ENCODE peak calls at places on chromosomes 6 and 20, in six cellular contexts. One of them, this sample, is unnamed.

GRCh38 chr20:44961868-44962267 is 1.7 kb upstream of the TOMM34 start:
- DNase-seq in NCI-H510A treated with DMSO at 0.1 percent for 48 hours: no peak
- DNase-seq in fibroblast of mammary gland: peak
- DNase-seq in B cell: no peak
- DNase-seq in GM04504: no peak
- DNase-seq in AG08395: peak
- DNase-seq in this sample: no peak

GRCh38 chr6:137309078-137309762 is 90.0 kb upstream of the IFNGR1 start:
- DNase-seq in NCI-H510A treated with DMSO at 0.1 percent for 48 hours: peak
- DNase-seq in fibroblast of mammary gland: peak
- DNase-seq in B cell: peak
- DNase-seq in GM04504: peak
- DNase-seq in AG08395: peak
- DNase-seq in this sample: peak

GRCh38 chr20:63232235-63233060 is 3.3 kb upstream of the BIRC7 start:
- DNase-seq in NCI-H510A treated with DMSO at 0.1 percent for 48 hours: no peak
- DNase-seq in fibroblast of mammary gland: peak
- DNase-seq in B cell: no peak
- DNase-seq in GM04504: peak
- DNase-seq in AG08395: peak
- DNase-seq in this sample: no peak

GRCh38 chr6:32092760-32093497 is 16.2 kb downstream of the TNXB start:
- DNase-seq in NCI-H510A treated with DMSO at 0.1 percent for 48 hours: no peak
- DNase-seq in fibroblast of mammary gland: peak
- DNase-seq in B cell: no peak
- DNase-seq in GM04504: no peak
- DNase-seq in AG08395: peak
- DNase-seq in this sample: no peak

GRCh38 chr6:33570806-33571636 is 9.1 kb downstream of the BAK1 start:
- DNase-seq in NCI-H510A treated with DMSO at 0.1 percent for 48 hours: peak
- DNase-seq in fibroblast of mammary gland: peak
- DNase-seq in B cell: peak
- DNase-seq in GM04504: no peak
- DNase-seq in AG08395: peak
- DNase-seq in this sample: peak

GRCh38 chr20:59495894-59496510 is 108.3 kb upstream of the PHACTR3 start:
- DNase-seq in NCI-H510A treated with DMSO at 0.1 percent for 48 hours: peak
- DNase-seq in fibroblast of mammary gland: peak
- DNase-seq in B cell: peak
- DNase-seq in GM04504: peak
- DNase-seq in AG08395: peak
- DNase-seq in this sample: peak

GRCh38 chr6:110826236-110827129 is 11.2 kb upstream of the CDK19 start:
- DNase-seq in NCI-H510A treated with DMSO at 0.1 percent for 48 hours: no peak
- DNase-seq in fibroblast of mammary gland: peak
- DNase-seq in B cell: peak
- DNase-seq in GM04504: no peak
- DNase-seq in AG08395: no peak
- DNase-seq in this sample: no peak

GRCh38 chr20:52081066-52081465 is 110.5 kb downstream of the ZFP64 start:
- DNase-seq in NCI-H510A treated with DMSO at 0.1 percent for 48 hours: no peak
- DNase-seq in fibroblast of mammary gland: no peak
- DNase-seq in B cell: no peak
- DNase-seq in GM04504: no peak
- DNase-seq in AG08395: no peak
- DNase-seq in this sample: no peak

GRCh38 chr6:120116343-120116742 is 766.8 kb upstream of the MAN1A1 start:
- DNase-seq in NCI-H510A treated with DMSO at 0.1 percent for 48 hours: no peak
- DNase-seq in fibroblast of mammary gland: no peak
- DNase-seq in B cell: no peak
- DNase-seq in GM04504: no peak
- DNase-seq in AG08395: no peak
- DNase-seq in this sample: no peak

GRCh38 chr6:29419516-29419915 is 4.8 kb downstream of the OR12D1 start:
- DNase-seq in NCI-H510A treated with DMSO at 0.1 percent for 48 hours: no peak
- DNase-seq in fibroblast of mammary gland: no peak
- DNase-seq in B cell: no peak
- DNase-seq in GM04504: no peak
- DNase-seq in AG08395: no peak
- DNase-seq in this sample: no peak

GRCh38 chr20:44693625-44694024 is 21.5 kb upstream of the CCN5 start:
- DNase-seq in NCI-H510A treated with DMSO at 0.1 percent for 48 hours: no peak
- DNase-seq in fibroblast of mammary gland: no peak
- DNase-seq in B cell: no peak
- DNase-seq in GM04504: no peak
- DNase-seq in AG08395: no peak
- DNase-seq in this sample: no peak

GRCh38 chr6:2899596-2899995 is 3.5 kb downstream of the SERPINB9 start:
- DNase-seq in NCI-H510A treated with DMSO at 0.1 percent for 48 hours: no peak
- DNase-seq in fibroblast of mammary gland: no peak
- DNase-seq in B cell: no peak
- DNase-seq in GM04504: no peak
- DNase-seq in AG08395: no peak
- DNase-seq in this sample: no peak

GRCh38 chr20:4795394-4795793 is 73.7 kb downstream of the PRND start:
- DNase-seq in NCI-H510A treated with DMSO at 0.1 percent for 48 hours: no peak
- DNase-seq in fibroblast of mammary gland: peak
- DNase-seq in B cell: no peak
- DNase-seq in GM04504: peak
- DNase-seq in AG08395: peak
- DNase-seq in this sample: no peak

GRCh38 chr20:32362924-32363364 is 4.8 kb downstream of the ASXL1 start:
- DNase-seq in NCI-H510A treated with DMSO at 0.1 percent for 48 hours: no peak
- DNase-seq in fibroblast of mammary gland: no peak
- DNase-seq in B cell: no peak
- DNase-seq in GM04504: no peak
- DNase-seq in AG08395: no peak
- DNase-seq in this sample: no peak

GRCh38 chr6:100171533-100172321 is 177.7 kb upstream of the MCHR2 start:
- DNase-seq in NCI-H510A treated with DMSO at 0.1 percent for 48 hours: no peak
- DNase-seq in fibroblast of mammary gland: peak
- DNase-seq in B cell: no peak
- DNase-seq in GM04504: peak
- DNase-seq in AG08395: peak
- DNase-seq in this sample: no peak

GRCh38 chr6:85361643-85362014 is 88.3 kb upstream of the NT5E start:
- DNase-seq in NCI-H510A treated with DMSO at 0.1 percent for 48 hours: no peak
- DNase-seq in fibroblast of mammary gland: no peak
- DNase-seq in B cell: no peak
- DNase-seq in GM04504: no peak
- DNase-seq in AG08395: no peak
- DNase-seq in this sample: no peak

GRCh38 chr20:63071541-63072181 is 64.9 kb upstream of the BHLHE23 start:
- DNase-seq in NCI-H510A treated with DMSO at 0.1 percent for 48 hours: no peak
- DNase-seq in fibroblast of mammary gland: peak
- DNase-seq in B cell: peak
- DNase-seq in GM04504: peak
- DNase-seq in AG08395: peak
- DNase-seq in this sample: no peak

GRCh38 chr20:64003970-64004725 is 23.2 kb downstream of the PRPF6 start:
- DNase-seq in NCI-H510A treated with DMSO at 0.1 percent for 48 hours: no peak
- DNase-seq in fibroblast of mammary gland: no peak
- DNase-seq in B cell: no peak
- DNase-seq in GM04504: no peak
- DNase-seq in AG08395: no peak
- DNase-seq in this sample: no peak

GRCh38 chr20:63333241-63333836 is 27.8 kb downstream of the CHRNA4 start:
- DNase-seq in NCI-H510A treated with DMSO at 0.1 percent for 48 hours: no peak
- DNase-seq in fibroblast of mammary gland: no peak
- DNase-seq in B cell: no peak
- DNase-seq in GM04504: no peak
- DNase-seq in AG08395: no peak
- DNase-seq in this sample: no peak

GRCh38 chr20:21944227-21944626 is 238.8 kb downstream of the PAX1 start:
- DNase-seq in NCI-H510A treated with DMSO at 0.1 percent for 48 hours: no peak
- DNase-seq in fibroblast of mammary gland: no peak
- DNase-seq in B cell: no peak
- DNase-seq in GM04504: no peak
- DNase-seq in AG08395: no peak
- DNase-seq in this sample: no peak

GRCh38 chr20:38723069-38723981 is 961 bp upstream of the SLC32A1 start:
- DNase-seq in NCI-H510A treated with DMSO at 0.1 percent for 48 hours: no peak
- DNase-seq in fibroblast of mammary gland: peak
- DNase-seq in B cell: peak
- DNase-seq in GM04504: no peak
- DNase-seq in AG08395: no peak
- DNase-seq in this sample: no peak

GRCh38 chr20:38001173-38001875 is 31.9 kb downstream of the TTI1 start:
- DNase-seq in NCI-H510A treated with DMSO at 0.1 percent for 48 hours: no peak
- DNase-seq in fibroblast of mammary gland: peak
- DNase-seq in B cell: no peak
- DNase-seq in GM04504: no peak
- DNase-seq in AG08395: peak
- DNase-seq in this sample: no peak

GRCh38 chr6:142958343-142958742 is 13.4 kb upstream of the HIVEP2 start:
- DNase-seq in NCI-H510A treated with DMSO at 0.1 percent for 48 hours: no peak
- DNase-seq in fibroblast of mammary gland: no peak
- DNase-seq in B cell: no peak
- DNase-seq in GM04504: no peak
- DNase-seq in AG08395: no peak
- DNase-seq in this sample: no peak

GRCh38 chr6:106473807-106474206 is 113.3 kb downstream of the CRYBG1 start:
- DNase-seq in NCI-H510A treated with DMSO at 0.1 percent for 48 hours: no peak
- DNase-seq in fibroblast of mammary gland: peak
- DNase-seq in B cell: no peak
- DNase-seq in GM04504: peak
- DNase-seq in AG08395: peak
- DNase-seq in this sample: no peak